ENCODE peak calls at places on chromosomes 3 and 15, in four cellular contexts. V, Q, M and N are unnamed samples.

GRCh38 chr3:48155122-48155521 is 33.1 kb downstream of the CDC25A start:
- DNase-seq in Q (no peak), M (no peak), V (no peak), N (no peak)

GRCh38 chr15:58771621-58772235 is 626 bp downstream of the MINDY2 start:
- DNase-seq in Q (no peak), M (peak; percentile 50), V (no peak), N (no peak)

GRCh38 chr3:136134091-136134490 is 62.0 kb downstream of the MSL2 start:
- DNase-seq in V (no peak), M (no peak), Q (no peak), N (no peak)

GRCh38 chr15:54462511-54462913 is 484.3 kb downstream of the UNC13C start:
- DNase-seq in M (no peak), Q (no peak), V (no peak), N (no peak)

GRCh38 chr3:22117751-22118346 is 366.8 kb upstream of the ZNF385D start:
- DNase-seq in M (peak; percentile 11), Q (no peak), V (peak; percentile 6), N (peak; percentile 34)

GRCh38 chr3:129975332-129976090 is 991 bp downstream of the TRH start:
- DNase-seq in V (peak; percentile 76), M (no peak), Q (no peak), N (no peak)

GRCh38 chr15:39720721-39721611 is 61.7 kb downstream of the FSIP1 start:
- DNase-seq in V (no peak), M (no peak), Q (no peak), N (no peak)

GRCh38 chr15:88649753-88650551 is 11.1 kb downstream of the ISG20 start:
- DNase-seq in V (no peak), M (no peak), Q (no peak), N (no peak)

GRCh38 chr3:81666502-81667121 is 94.8 kb downstream of the GBE1 start:
- DNase-seq in Q (no peak), V (peak; percentile 14), M (no peak), N (no peak)

GRCh38 chr3:63343674-63344073 is 65.6 kb downstream of the SYNPR start:
- DNase-seq in V (peak; percentile 81), Q (peak; percentile 4), M (peak; percentile 15), N (peak; percentile 39)

GRCh38 chr3:174859756-174860155 is 622 bp downstream of the NAALADL2 start:
- DNase-seq in M (no peak), V (no peak), Q (no peak), N (no peak)

GRCh38 chr3:194137314-194138097 is 1.6 kb downstream of the HES1 start:
- DNase-seq in M (peak; percentile 59), Q (no peak), V (peak; percentile 74), N (peak; percentile 29)

GRCh38 chr15:69849232-69849610 is 248.5 kb downstream of the TLE3 start:
- DNase-seq in M (no peak), V (no peak), Q (no peak), N (no peak)

GRCh38 chr15:99135194-99135593 is 30.3 kb downstream of the SYNM start:
- DNase-seq in M (no peak), V (no peak), Q (peak; percentile 12), N (peak; percentile 61)

GRCh38 chr3:161310649-161311423 is 60.5 kb downstream of the SPTSSB start:
- DNase-seq in Q (peak; percentile 62), V (no peak), M (no peak), N (no peak)

GRCh38 chr15:85100186-85100937 is 118.7 kb downstream of the PDE8A start:
- DNase-seq in Q (no peak), M (no peak), V (no peak), N (no peak)

GRCh38 chr3:118936811-118937210 is 97.8 kb downstream of the IGSF11 start:
- DNase-seq in Q (no peak), V (no peak), M (no peak), N (no peak)

GRCh38 chr3:149487598-149488197 is 13.2 kb downstream of the TM4SF4 start:
- DNase-seq in V (no peak), Q (no peak), M (peak; percentile 36), N (no peak)

GRCh38 chr3:40340541-40341170 is 31.1 kb downstream of the EIF1B start:
- DNase-seq in V (peak; percentile 22), Q (no peak), M (no peak), N (no peak)

GRCh38 chr3:182738583-182739514 is 54.5 kb upstream of the ATP11B start:
- DNase-seq in M (no peak), Q (no peak), V (no peak), N (no peak)

GRCh38 chr3:67654832-67655152 is 380 bp upstream of the SUCLG2 start:
- DNase-seq in Q (no peak), V (no peak), M (no peak), N (no peak)

GRCh38 chr15:70608156-70608555 is 155.2 kb downstream of the UACA start:
- DNase-seq in V (no peak), Q (no peak), M (no peak), N (no peak)

GRCh38 chr3:28934135-28934813 is 346.6 kb upstream of the RBMS3 start:
- DNase-seq in Q (no peak), V (no peak), M (no peak), N (no peak)

GRCh38 chr15:89486726-89487050 is 9.7 kb downstream of the RHCG start:
- DNase-seq in M (peak; percentile 77), Q (no peak), V (no peak), N (no peak)

GRCh38 chr15:101189341-101189679 is 62.5 kb downstream of the CHSY1 start:
- DNase-seq in Q (no peak), M (no peak), V (no peak), N (no peak)

DNA sequence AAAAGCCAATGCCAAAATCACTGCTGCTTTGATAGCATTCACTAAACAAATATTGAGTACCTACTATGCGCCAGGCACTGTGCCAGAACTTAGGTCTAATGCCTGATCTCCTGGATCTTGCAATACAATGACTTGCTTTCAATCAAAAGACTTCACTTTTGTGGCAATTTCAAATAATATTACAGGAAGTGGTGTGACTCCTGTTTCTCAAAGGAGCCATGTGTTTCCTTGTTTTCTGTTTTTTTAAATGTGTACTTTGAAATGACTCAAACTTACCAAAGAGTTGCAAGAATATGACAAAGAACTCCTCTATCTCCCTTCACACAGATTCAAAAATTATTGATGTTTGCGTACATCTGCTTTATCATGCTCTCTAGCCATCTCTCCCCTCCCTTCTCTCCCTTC is 18.3 kb downstream of the OSBPL10 start:
- DNase-seq in V (no peak), Q (no peak), M (no peak), N (peak; percentile 52)
- TF ChIP-seq MXI1 in V (no peak), Q (no peak), M (no peak), N (no peak)

GRCh38 chr3:39051649-39052557 is at the start of the genes SCN11A and WDR48:
- DNase-seq in Q (peak; percentile 68), M (peak; percentile 93), V (peak; percentile 92), N (peak; percentile 92)
- TF ChIP-seq REST in Q (no peak), M (no peak), V (no peak), N (no peak)

GRCh38 chr15:41169784-41170183 is 53.7 kb upstream of the INO80 start:
- DNase-seq in V (no peak), Q (no peak), M (no peak), N (no peak)
- TF ChIP-seq MXI1 in V (no peak), Q (no peak), M (no peak), N (no peak)

DNA sequence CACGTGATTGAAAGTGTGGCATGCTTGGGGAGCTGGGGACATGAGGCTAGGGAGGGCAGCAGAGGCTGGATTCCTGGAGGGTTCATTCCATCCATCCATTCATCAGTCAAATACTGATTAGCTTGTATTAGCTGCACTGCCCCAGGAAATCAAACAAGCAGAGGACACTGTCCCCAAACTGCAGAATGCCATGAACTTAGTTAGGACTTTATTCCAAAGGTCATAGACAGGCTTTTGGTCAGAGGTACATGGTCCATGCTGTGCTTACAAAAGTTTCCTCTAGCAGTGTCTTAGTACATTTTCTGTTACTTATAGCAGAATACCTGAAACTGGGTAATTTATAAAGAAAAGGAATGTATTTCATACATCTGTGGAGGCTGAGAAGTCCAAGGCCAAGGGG is 47.7 kb downstream of the LMCD1 start:
- DNase-seq in V (no peak), M (no peak), Q (no peak), N (no peak)
- TF ChIP-seq REST in V (no peak), M (no peak), Q (no peak), N (no peak)

DNA sequence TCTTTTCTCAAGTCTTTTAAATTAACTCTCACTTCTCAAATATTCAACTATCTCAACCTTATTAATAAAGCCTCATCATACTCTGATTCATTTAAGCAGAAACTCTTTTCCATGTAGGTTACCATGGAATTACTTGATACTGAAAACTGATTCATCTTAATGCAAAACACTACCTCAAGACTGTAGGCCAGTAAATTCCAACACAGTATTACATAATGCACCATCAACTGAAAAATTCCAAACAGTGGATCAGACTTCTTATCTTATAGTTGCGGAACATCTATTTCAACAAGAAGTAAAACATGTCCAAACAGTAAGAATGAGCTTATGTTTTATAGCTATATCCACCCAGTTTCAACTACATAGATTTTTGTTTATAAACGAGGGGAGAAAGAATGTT is 124.5 kb downstream of the PEAK1 start:
- DNase-seq in V (no peak), Q (no peak), M (no peak), N (no peak)
- TF ChIP-seq MXI1 in V (no peak), Q (no peak), M (no peak), N (no peak)

GRCh38 chr3:124887996-124888298 is 782 bp upstream of the ITGB5 start:
- DNase-seq in M (no peak), Q (no peak), V (no peak), N (no peak)

GRCh38 chr3:124886168-124887051 is 755 bp downstream of the ITGB5 start:
- DNase-seq in V (peak; percentile 77), Q (no peak), M (peak; percentile 63), N (peak; percentile 68)

GRCh38 chr3:124885466-124886167 is 1.5 kb downstream of the ITGB5 start:
- DNase-seq in Q (no peak), M (no peak), V (peak; percentile 23), N (no peak)

GRCh38 chr3:124888482-124889441 is 1.6 kb upstream of the ITGB5 start:
- DNase-seq in V (no peak), M (no peak), Q (no peak), N (no peak)

DNA sequence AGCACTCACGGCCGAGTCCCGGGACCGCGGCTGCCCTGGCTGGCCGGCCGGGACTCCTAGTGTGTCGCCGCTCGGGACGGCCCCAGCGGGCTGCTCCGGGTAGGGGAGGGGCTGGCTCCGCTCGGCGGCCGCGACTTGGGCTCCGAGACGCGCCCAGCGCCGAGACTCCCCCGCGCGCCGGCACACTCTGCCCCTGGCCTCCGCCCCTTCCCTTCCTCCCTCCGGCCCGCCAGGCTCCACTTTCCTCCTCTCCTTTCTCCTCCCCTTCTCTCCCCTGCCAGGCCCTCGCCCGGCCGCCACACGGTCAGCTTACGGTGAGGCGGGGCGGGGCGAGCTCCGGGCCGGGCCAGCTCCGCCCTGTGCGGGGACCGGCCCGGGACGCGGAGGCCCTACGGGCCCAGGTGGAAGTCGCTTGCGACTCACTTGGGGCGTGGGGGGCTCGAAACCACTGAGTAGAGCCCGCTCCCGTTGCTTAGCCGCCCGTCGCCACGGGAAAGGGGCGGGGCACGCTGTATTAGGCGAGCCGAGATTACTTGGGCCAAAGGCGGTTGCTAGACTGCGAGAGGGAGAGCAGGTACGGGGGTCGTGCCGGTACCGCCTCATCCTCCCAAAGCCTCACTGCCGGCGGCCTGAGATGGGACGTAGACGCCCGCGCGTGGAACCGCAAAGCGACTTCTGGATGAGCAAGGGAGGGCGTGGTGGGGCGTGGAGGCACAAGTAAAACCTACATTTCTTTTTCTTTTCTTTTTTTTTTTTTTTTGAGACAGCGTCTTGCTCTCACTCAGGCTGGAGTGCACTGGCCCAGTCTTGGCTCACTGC is at the start of gene ITGB5:
- DNase-seq in M (peak; percentile 78), V (peak; percentile 90), Q (no peak), N (peak; percentile 61)
- TF ChIP-seq REST in M (no peak), V (no peak), Q (no peak), N (no peak)